ENCODE peak calls at places on chromosome 7, in four cellular contexts. P is NB4, N is OCI-LY7, W is heart left ventricle. T is an unnamed sample.

GRCh38 chr7:100604976-100605911 is 3.1 kb downstream of the PCOLCE start:
- DNase-seq in P (peak), N (no peak), W (peak), T (no peak)

GRCh38 chr7:151796091-151796870 is 80.6 kb downstream of the PRKAG2 start:
- DNase-seq in P (no peak), N (no peak), W (no peak), T (no peak)

GRCh38 chr7:141301544-141301943 is 227.7 kb downstream of the TMEM178B start:
- DNase-seq in P (no peak), N (no peak), W (peak), T (no peak)

GRCh38 chr7:3649678-3650445 is 348.8 kb downstream of the SDK1 start:
- DNase-seq in P (peak), N (no peak), W (no peak), T (no peak)

GRCh38 chr7:130994378-130995115 is 260.5 kb upstream of the KLF14 start:
- DNase-seq in P (no peak), N (no peak), W (peak), T (no peak)

GRCh38 chr7:103947026-103947655 is 42.3 kb downstream of the RELN start:
- DNase-seq in P (no peak), N (no peak), W (no peak), T (no peak)

GRCh38 chr7:22238354-22239311 is 118.3 kb downstream of the RAPGEF5 start:
- DNase-seq in P (no peak), N (no peak), W (no peak), T (no peak)

GRCh38 chr7:35646289-35647033 is 48.5 kb downstream of the HERPUD2 start:
- DNase-seq in P (peak), N (no peak), W (no peak), T (peak)

GRCh38 chr7:135799881-135800280 is 51.3 kb upstream of the FAM180A start:
- DNase-seq in P (no peak), N (no peak), W (no peak), T (no peak)

GRCh38 chr7:128882134-128882533 is 19.5 kb downstream of the ATP6V1F start:
- DNase-seq in P (no peak), N (no peak), W (no peak), T (no peak)

GRCh38 chr7:140061607-140061930 is 1.2 kb downstream of the PARP12 start:
- DNase-seq in P (peak), N (no peak), W (no peak), T (no peak)

GRCh38 chr7:82677493-82677892 is 233.9 kb upstream of the CACNA2D1 start:
- DNase-seq in P (peak), N (peak), W (no peak), T (peak)

GRCh38 chr7:110386914-110387313 is 704.0 kb upstream of the LRRN3 start:
- DNase-seq in P (no peak), N (no peak), W (no peak), T (no peak)

GRCh38 chr7:71480814-71481213 is 348.9 kb downstream of the GALNT17 start:
- DNase-seq in P (no peak), N (no peak), W (no peak), T (no peak)

GRCh38 chr7:120021085-120021484 is 251.9 kb upstream of the KCND2 start:
- DNase-seq in P (no peak), N (no peak), W (no peak), T (no peak)

GRCh38 chr7:464177-464711 is 55.4 kb downstream of the PDGFA start:
- DNase-seq in P (no peak), N (no peak), W (no peak), T (no peak)

GRCh38 chr7:131341690-131342089 is 14.0 kb downstream of the MKLN1 start:
- DNase-seq in P (no peak), N (no peak), W (no peak), T (no peak)

GRCh38 chr7:41399171-41399570 is 303.7 kb downstream of the INHBA start:
- DNase-seq in P (no peak), N (no peak), W (no peak), T (no peak)

GRCh38 chr7:22200777-22201176 is 156.2 kb downstream of the RAPGEF5 start:
- DNase-seq in P (no peak), N (no peak), W (no peak), T (no peak)

GRCh38 chr7:38451840-38452239 is 178.4 kb upstream of the TARP start:
- DNase-seq in P (peak), N (no peak), W (no peak), T (peak)

GRCh38 chr7:121485457-121486243 is 89.5 kb upstream of the FAM3C start:
- DNase-seq in P (no peak), N (no peak), W (peak), T (no peak)

GRCh38 chr7:93337047-93337446 is 104.9 kb downstream of the VPS50 start:
- DNase-seq in P (no peak), N (no peak), W (no peak), T (no peak)

GRCh38 chr7:111392976-111393762 is 169.1 kb downstream of the IMMP2L start:
- DNase-seq in P (no peak), N (no peak), W (no peak), T (no peak)

GRCh38 chr7:16939161-16939560 is 57.4 kb upstream of the AGR3 start:
- DNase-seq in P (no peak), N (no peak), W (no peak), T (no peak)

GRCh38 chr7:97024209-97025129 is at the start of gene DLX5:
- DNase-seq in P (no peak), N (no peak), W (no peak), T (no peak)

GRCh38 chr7:70406419-70407189 is 725.3 kb upstream of the GALNT17 start:
- DNase-seq in P (no peak), N (peak), W (no peak), T (no peak)

GRCh38 chr7:77439572-77439971 is 23.4 kb upstream of the GSAP start:
- DNase-seq in P (peak), N (no peak), W (peak), T (no peak)

GRCh38 chr7:98222533-98223195 is 11.4 kb downstream of the BHLHA15 start:
- DNase-seq in P (no peak), N (no peak), W (peak), T (no peak)

GRCh38 chr7:151529842-151530241 is 10.1 kb upstream of the RHEB start:
- DNase-seq in P (no peak), N (no peak), W (no peak), T (no peak)

GRCh38 chr7:42262907-42263466 is 26.0 kb upstream of the GLI3 start:
- DNase-seq in P (no peak), N (no peak), W (peak), T (no peak)

DNA sequence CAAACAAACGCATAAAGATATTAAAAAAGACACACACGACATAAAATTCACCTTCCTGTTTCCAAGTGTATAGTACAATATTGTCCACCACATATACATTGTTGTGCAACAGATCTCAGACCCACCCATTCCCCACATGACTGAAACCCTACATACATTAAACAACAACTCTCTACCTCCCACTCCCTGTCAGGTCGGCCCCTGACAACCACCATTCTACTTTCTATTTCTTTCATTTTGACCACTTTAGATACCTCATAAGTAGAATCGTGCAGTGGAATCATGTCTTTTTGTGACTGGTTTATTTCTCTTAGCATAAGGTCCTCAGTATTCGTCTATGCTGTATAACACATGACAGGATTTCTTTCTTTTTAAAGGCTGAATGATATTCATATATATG is 320.5 kb downstream of the BBS9 start:
- DNase-seq in P (no peak), N (no peak), W (no peak), T (no peak)
- TF ChIP-seq CTCF in P (no peak), N (no peak), W (no peak), T (no peak)

GRCh38 chr7:73830618-73830871 is 251 bp upstream of the CLDN4 start:
- DNase-seq in P (no peak), N (no peak), W (no peak), T (no peak)
- H3K4me3 ChIP-seq in P (no peak), N (no peak), W (no peak), T (no peak)

GRCh38 chr7:55508301-55509011 is 63.8 kb downstream of the VOPP1 start:
- DNase-seq in P (no peak), N (no peak), W (no peak), T (peak)
- TF ChIP-seq CTCF in P (no peak), N (no peak), W (no peak), T (no peak)

GRCh38 chr7:1666779-1667565 is 3.1 kb upstream of the ELFN1 start:
- DNase-seq in P (no peak), N (no peak), W (no peak), T (no peak)

GRCh38 chr7:1665721-1666250 is 4.3 kb upstream of the ELFN1 start:
- DNase-seq in P (peak), N (no peak), W (no peak), T (no peak)

GRCh38 chr7:1664711-1665591 is 5.1 kb upstream of the ELFN1 start:
- DNase-seq in P (peak), N (peak), W (peak), T (peak)

GRCh38 chr7:1667566-1668485 is 2.3 kb upstream of the ELFN1 start:
- DNase-seq in P (peak), N (no peak), W (no peak), T (no peak)

DNA sequence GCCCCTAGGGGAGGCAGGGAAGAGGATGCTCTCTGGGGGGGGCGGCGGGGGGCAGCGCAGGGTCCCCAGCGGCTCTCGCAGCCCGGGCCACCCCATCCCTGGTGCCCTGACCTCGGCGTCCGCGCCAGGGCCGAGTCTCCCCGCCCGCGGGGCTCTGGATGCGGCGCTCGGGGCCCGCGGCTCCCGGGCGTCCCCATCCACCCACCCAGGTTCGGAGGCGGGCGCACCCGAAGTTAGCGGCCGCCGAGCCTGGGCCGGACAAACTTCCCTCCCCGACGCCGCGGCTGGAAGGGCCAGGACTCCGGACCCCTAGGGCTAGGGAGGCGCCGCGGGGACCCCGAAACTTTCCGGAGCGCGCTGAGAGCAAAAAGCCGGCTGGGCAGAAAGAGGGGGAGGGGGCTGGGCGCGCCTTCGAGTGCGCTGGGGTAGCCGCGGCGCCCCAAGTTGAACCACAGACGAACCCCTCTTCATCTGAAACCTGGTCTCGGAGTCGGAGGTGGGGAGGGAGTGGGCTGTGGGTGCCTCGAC is 3.8 kb upstream of the ELFN1 start:
- DNase-seq in P (peak), N (no peak), W (no peak), T (no peak)
- H3K4me3 ChIP-seq in P (no peak), N (no peak), W (peak), T (no peak)

DNA sequence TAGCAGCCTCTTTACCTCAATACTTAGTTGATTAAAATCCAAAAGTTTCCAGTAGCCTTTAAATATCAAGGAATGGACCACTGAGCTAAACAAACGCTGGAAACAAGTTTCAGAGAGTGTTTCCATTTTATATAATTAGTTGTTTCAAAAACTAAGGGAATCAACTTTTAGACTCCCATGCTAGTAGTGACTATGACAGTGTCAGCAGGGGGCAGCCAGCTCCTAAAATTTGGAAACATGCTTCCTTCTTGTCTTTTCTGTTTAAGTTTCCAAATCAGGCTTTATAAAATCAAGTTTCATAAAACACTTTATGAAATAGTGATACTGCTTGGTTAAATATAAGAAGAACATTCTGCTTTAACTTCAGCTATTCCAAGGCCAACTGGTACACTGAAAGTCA is 138.2 kb upstream of the TMEM229A start:
- DNase-seq in P (peak), N (no peak), W (peak), T (peak)
- TF ChIP-seq CTCF in P (no peak), N (peak), W (peak), T (peak)

GRCh38 chr7:155786491-155786890 is 25.8 kb downstream of the SHH start:
- DNase-seq in P (no peak), N (no peak), W (no peak), T (no peak)

GRCh38 chr7:155788616-155789000 is 23.7 kb downstream of the SHH start:
- DNase-seq in P (no peak), N (no peak), W (no peak), T (no peak)

GRCh38 chr7:155789001-155789725 is 23.1 kb downstream of the SHH start:
- DNase-seq in P (no peak), N (no peak), W (no peak), T (no peak)

GRCh38 chr7:155785536-155785935 is 26.7 kb downstream of the SHH start:
- DNase-seq in P (no peak), N (no peak), W (no peak), T (no peak)

DNA sequence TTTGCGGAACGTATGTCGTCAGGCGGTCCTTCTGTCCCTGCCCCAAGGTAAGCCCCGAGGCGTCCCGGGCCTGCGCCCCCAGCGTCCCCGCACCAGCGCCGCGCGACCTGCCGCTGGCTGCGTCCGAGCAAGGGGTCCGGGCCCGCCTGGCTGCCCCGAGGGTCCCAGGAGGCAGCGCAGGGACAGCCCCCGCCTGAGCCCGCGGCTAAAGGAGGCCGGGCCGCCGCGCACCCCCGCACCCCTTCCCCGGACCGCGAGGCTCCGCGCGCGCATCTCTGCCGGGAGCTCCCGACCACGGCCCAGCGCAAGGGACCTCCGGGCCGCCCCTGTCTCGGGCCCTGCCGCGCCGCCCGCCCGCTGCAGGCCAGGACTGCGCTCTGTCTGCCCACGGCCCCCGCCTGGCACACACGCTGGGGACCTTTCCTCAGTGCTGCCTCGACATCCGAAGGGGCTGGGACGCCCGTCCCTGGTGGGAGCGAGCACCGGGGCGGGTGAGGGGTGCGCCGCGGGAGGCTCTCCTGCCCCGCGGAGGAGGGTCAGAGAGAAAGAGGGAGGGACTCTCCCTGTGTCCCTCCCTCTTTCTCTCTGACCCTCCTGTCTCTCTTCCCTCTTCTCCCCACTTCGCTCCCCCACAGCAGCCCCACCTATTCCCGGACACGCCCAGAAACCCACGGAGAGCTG is 25.0 kb downstream of the SHH start:
- DNase-seq in P (peak), N (no peak), W (no peak), T (no peak)
- H3K4me3 ChIP-seq in P (peak), N (no peak), W (no peak), T (no peak)

DNA sequence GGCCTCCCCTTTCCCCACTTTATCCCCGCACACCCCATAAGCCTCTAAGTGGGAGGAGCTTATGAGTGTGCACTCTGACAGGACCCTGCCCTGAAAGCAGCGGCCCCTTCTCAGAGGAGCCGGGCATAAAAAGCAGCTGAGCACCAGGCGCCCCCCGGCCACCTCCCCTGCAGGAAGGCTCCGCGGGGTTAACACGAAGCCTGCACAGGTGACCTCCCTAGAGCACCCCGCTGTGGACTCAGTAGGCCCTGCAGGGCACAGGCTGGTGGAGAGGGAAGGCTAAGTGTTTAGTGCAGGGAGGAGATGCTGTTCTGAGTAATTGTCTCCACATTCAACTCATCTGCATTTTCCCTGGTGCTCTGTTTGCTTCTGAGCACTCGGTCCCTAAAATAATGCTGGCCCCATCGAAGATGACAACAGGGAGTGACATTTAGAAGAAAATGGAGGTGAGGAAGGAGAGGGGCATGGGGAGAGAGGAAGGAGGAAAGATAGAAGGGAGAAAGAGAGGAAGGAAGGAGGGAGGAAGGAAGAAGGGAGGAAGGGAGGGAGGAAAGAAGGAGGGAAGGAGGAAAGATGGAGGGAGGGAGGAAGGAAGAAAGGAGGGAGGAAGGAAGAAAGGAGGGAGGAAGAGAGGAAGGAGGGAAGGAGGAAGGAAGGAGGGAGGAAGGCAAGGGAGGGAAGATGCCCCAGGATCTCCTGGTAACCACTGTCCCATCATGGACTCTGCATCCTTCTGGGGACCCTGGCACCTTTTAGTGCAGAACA is 25.4 kb upstream of the CNPY1 start:
- DNase-seq in P (no peak), N (no peak), W (no peak), T (no peak)
- TF ChIP-seq CTCF in P (no peak), N (no peak), W (no peak), T (no peak)

GRCh38 chr7:142797342-142797798 is 26.6 kb downstream of the PRSS2 start:
- DNase-seq in P (no peak), N (peak), W (no peak), T (peak)
- H3K4me3 ChIP-seq in P (no peak), N (peak), W (peak), T (peak)

GRCh38 chr7:108453320-108453719 is 2.9 kb downstream of the NRCAM start:
- DNase-seq in P (no peak), N (no peak), W (no peak), T (no peak)

GRCh38 chr7:108454317-108454673 is 1.9 kb downstream of the NRCAM start:
- DNase-seq in P (no peak), N (no peak), W (no peak), T (no peak)

GRCh38 chr7:108455833-108456677 is at the start of gene NRCAM:
- DNase-seq in P (peak), N (no peak), W (no peak), T (peak)

GRCh38 chr7:108455524-108455832 is 758 bp downstream of the NRCAM start:
- DNase-seq in P (no peak), N (no peak), W (no peak), T (peak)

DNA sequence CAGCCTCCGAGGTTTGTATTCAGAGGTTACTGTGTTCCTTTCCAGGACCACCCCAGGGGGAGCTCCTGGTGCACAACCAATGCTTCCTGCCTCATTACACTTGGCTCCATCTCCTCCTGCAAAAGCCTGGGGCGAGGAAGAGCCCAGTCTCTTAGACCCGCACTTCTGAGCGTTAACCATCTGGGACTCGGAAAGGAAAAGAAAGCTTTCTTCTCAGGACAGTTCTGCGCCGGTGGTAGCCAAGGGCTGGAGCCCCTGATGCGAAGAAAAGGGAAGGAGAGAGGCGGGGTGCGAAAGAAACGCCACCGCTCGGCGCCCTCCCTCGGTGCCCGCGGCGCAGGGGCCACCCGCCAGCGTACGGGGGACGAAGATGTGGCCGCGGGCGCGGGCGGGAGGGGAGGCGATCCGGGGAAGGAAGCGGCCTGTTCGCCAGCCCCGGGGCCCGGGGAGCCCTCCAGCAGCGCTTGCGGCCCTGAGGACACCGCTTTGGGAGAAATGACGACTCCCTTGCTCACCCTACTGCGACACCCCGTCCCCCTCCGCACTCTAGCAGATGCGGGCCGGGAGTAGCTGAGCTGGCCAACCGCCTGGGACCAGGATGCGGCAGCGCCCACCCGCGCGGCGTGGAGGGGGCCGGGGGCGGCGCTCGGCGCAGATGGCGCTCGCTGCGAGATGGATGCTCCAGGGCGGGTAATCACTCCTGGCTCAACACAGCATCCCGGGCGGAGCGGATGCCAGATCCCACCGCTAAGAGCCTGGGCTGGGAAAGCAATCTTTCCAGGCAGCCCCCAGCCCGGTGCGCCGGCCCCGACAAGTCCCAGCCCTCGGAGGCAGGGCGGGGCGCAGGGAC is 1.3 kb downstream of the NRCAM start:
- DNase-seq in P (peak), N (no peak), W (no peak), T (no peak)
- TF ChIP-seq CTCF in P (no peak), N (no peak), W (no peak), T (no peak)